ENCODE peak calls at places on chromosomes 13 and 19, in eight cellular contexts. P is astrocyte; R is aorta; E is CD8-positive, alpha-beta memory T cell; H is vagina; V is tibial artery; I is gastrocnemius medialis; T is tibial nerve. Z is an unnamed sample.

GRCh38 chr13:78602561-78603239 is 652 bp downstream of the POU4F1 start:
- DNase-seq in I (no peak), H (no peak), T (no peak), E (no peak), R (no peak), P (no peak), V (no peak), Z (peak; percentile 36)

GRCh38 chr13:52921194-52921593 is 72.8 kb upstream of the PCDH8 start:
- DNase-seq in V (peak; percentile 40), T (no peak), I (peak; percentile 5), R (no peak), P (no peak), E (no peak), H (no peak), Z (no peak)

GRCh38 chr13:50094615-50095293 is 79.5 kb downstream of the KCNRG start:
- DNase-seq in V (no peak), E (no peak), R (no peak), I (no peak), P (peak; percentile 39), H (no peak), T (no peak), Z (no peak)

GRCh38 chr19:17950310-17951150 is 16.4 kb upstream of the KCNN1 start:
- DNase-seq in P (no peak), H (no peak), I (no peak), T (no peak), V (no peak), E (peak; percentile 68), R (peak; percentile 63), Z (peak; percentile 80)

GRCh38 chr13:110044521-110045200 is 258.3 kb upstream of the IRS2 start:
- DNase-seq in I (no peak), E (no peak), V (no peak), R (no peak), H (no peak), T (no peak), P (peak; percentile 56), Z (no peak)

GRCh38 chr19:38841787-38842438 is 7.9 kb downstream of the HNRNPL start:
- DNase-seq in T (no peak), R (peak; percentile 24), P (no peak), E (peak; percentile 51), I (no peak), V (no peak), H (no peak), Z (no peak)

GRCh38 chr19:11324079-11324661 is 15.3 kb downstream of the RAB3D start:
- DNase-seq in V (peak; percentile 83), H (no peak), R (peak; percentile 82), I (peak; percentile 53), T (peak; percentile 51), E (peak; percentile 31), P (peak; percentile 85), Z (no peak)

GRCh38 chr13:45511310-45512147 is 46.8 kb downstream of the COG3 start:
- DNase-seq in P (peak; percentile 34), T (no peak), E (no peak), H (no peak), I (no peak), V (no peak), R (no peak), Z (peak; percentile 76)

GRCh38 chr19:31616031-31616430 is 266.8 kb upstream of the TSHZ3 start:
- DNase-seq in T (no peak), V (no peak), I (no peak), R (no peak), P (peak; percentile 23), H (no peak), E (no peak), Z (no peak)

GRCh38 chr13:110055089-110055488 is 251.9 kb downstream of the COL4A1 start:
- DNase-seq in I (no peak), E (no peak), T (no peak), P (peak; percentile 75), H (no peak), V (no peak), R (no peak), Z (no peak)

GRCh38 chr19:32977269-32977668 is 5.2 kb downstream of the FAAP24 start:
- DNase-seq in R (no peak), T (no peak), H (no peak), P (no peak), E (no peak), I (no peak), V (no peak), Z (no peak)

GRCh38 chr19:5253403-5254110 is 87.1 kb downstream of the PTPRS start:
- DNase-seq in E (no peak), P (peak; percentile 47), I (no peak), V (no peak), T (no peak), R (no peak), H (no peak), Z (no peak)

GRCh38 chr13:77853701-77854100 is 64.9 kb downstream of the EDNRB start:
- DNase-seq in P (no peak), V (no peak), R (no peak), H (no peak), I (no peak), E (no peak), T (no peak), Z (peak; percentile 47)

GRCh38 chr13:73018336-73018735 is 40.5 kb upstream of the KLF5 start:
- DNase-seq in R (no peak), I (no peak), P (peak; percentile 44), V (no peak), H (no peak), E (no peak), T (no peak), Z (no peak)

GRCh38 chr13:107099661-107100060 is 531.7 kb upstream of the ARGLU1 start:
- DNase-seq in P (peak; percentile 83), I (no peak), V (no peak), E (no peak), H (no peak), T (no peak), R (no peak), Z (no peak)

GRCh38 chr19:33312065-33312464 is 9.7 kb upstream of the CEBPA start:
- DNase-seq in V (no peak), H (no peak), E (no peak), P (no peak), I (no peak), R (no peak), T (no peak), Z (no peak)

GRCh38 chr19:35260694-35261304 is 8.0 kb upstream of the USF2 start:
- DNase-seq in T (peak; percentile 5), H (peak; percentile 28), V (no peak), I (no peak), R (peak; percentile 41), E (no peak), P (no peak), Z (no peak)

GRCh38 chr19:5254944-5255343 is 85.7 kb downstream of the PTPRS start:
- DNase-seq in H (no peak), V (no peak), T (no peak), P (no peak), E (no peak), R (no peak), I (no peak), Z (no peak)

GRCh38 chr13:41541142-41541938 is 84.0 kb downstream of the RGCC start:
- DNase-seq in E (no peak), V (no peak), R (no peak), P (no peak), H (no peak), T (no peak), I (no peak), Z (no peak)

GRCh38 chr13:27020415-27020814 is 151.2 kb downstream of the USP12 start:
- DNase-seq in P (no peak), V (no peak), T (no peak), E (no peak), H (no peak), R (no peak), I (no peak), Z (no peak)

GRCh38 chr13:113001251-113002140 is 32.5 kb downstream of the MCF2L start:
- DNase-seq in P (peak; percentile 4), E (no peak), V (no peak), T (no peak), R (no peak), I (no peak), H (no peak), Z (peak; percentile 22)

GRCh38 chr13:112069063-112069726 is 2.2 kb downstream of the SOX1 start:
- DNase-seq in I (no peak), H (no peak), T (no peak), R (no peak), V (no peak), E (no peak), P (no peak), Z (no peak)

GRCh38 chr19:45528744-45529453 is 21.6 kb downstream of the VASP start:
- DNase-seq in R (no peak), I (no peak), H (no peak), P (no peak), T (no peak), V (no peak), E (no peak), Z (no peak)

GRCh38 chr13:19737844-19738557 is 44.7 kb downstream of the PSPC1 start:
- DNase-seq in I (no peak), P (peak; percentile 16), E (no peak), T (no peak), H (no peak), V (no peak), R (no peak), Z (no peak)
- H3K36me3 ChIP-seq in I (peaks cover 23% of the 10 kb centered on the region), P (peaks cover 13% of the 10 kb centered on the region), E (peaks cover 18% of the 10 kb centered on the region), T (no peaks in the 10 kb centered on the region), H (no peaks in the 10 kb centered on the region), V (peaks cover 39% of the 10 kb centered on the region), R (peaks cover 3% of the 10 kb centered on the region), Z (peaks cover 56% of the 10 kb centered on the region)

GRCh38 chr19:58088521-58089052 is 9.4 kb downstream of the ZSCAN18 start:
- DNase-seq in E (no peak), T (no peak), R (no peak), V (no peak), I (no peak), P (no peak), H (no peak), Z (no peak)
- H3K9me3 ChIP-seq in E (peaks cover 4% of the 10 kb centered on the region), T (peaks cover 48% of the 10 kb centered on the region), R (peaks cover 16% of the 10 kb centered on the region), V (peaks cover 73% of the 10 kb centered on the region), I (peaks cover 3% of the 10 kb centered on the region), P (peaks cover 33% of the 10 kb centered on the region), H (peaks cover 6% of the 10 kb centered on the region), Z (no peaks in the 10 kb centered on the region)

GRCh38 chr13:98390086-98390697 is 186.7 kb downstream of the STK24 start:
- DNase-seq in R (no peak), E (no peak), P (peak; percentile 16), H (no peak), I (no peak), T (no peak), V (no peak), Z (no peak)

GRCh38 chr13:98393873-98394272 is 183.0 kb downstream of the STK24 start:
- DNase-seq in P (no peak), E (no peak), T (no peak), R (no peak), V (no peak), I (no peak), H (no peak), Z (no peak)

GRCh38 chr13:98385591-98385990 is 191.3 kb downstream of the STK24 start:
- DNase-seq in H (no peak), T (no peak), P (no peak), V (no peak), E (no peak), I (no peak), R (no peak), Z (no peak)

GRCh38 chr13:98386632-98387031 is 190.3 kb downstream of the STK24 start:
- DNase-seq in P (no peak), V (no peak), R (no peak), E (no peak), T (no peak), H (no peak), I (no peak), Z (no peak)

GRCh38 chr13:98389319-98389718 is 187.6 kb downstream of the STK24 start:
- DNase-seq in R (no peak), H (no peak), I (no peak), E (no peak), V (no peak), T (no peak), P (peak; percentile 18), Z (no peak)
- H3K36me3 ChIP-seq in R (no peaks in the 10 kb centered on the region), H (no peaks in the 10 kb centered on the region), I (peaks cover 3% of the 10 kb centered on the region), E (no peaks in the 10 kb centered on the region), V (peaks cover 64% of the 10 kb centered on the region), T (no peaks in the 10 kb centered on the region), P (peaks cover 41% of the 10 kb centered on the region), Z (peaks cover 9% of the 10 kb centered on the region)

GRCh38 chr19:20860339-20860738 is 62.7 kb upstream of the ZNF85 start:
- DNase-seq in E (no peak), T (no peak), V (no peak), H (no peak), P (no peak), R (no peak), I (no peak), Z (no peak)
- H3K9me3 ChIP-seq in E (peaks cover 6% of the 10 kb centered on the region), T (peaks cover 11% of the 10 kb centered on the region), V (peaks cover 18% of the 10 kb centered on the region), H (no peaks in the 10 kb centered on the region), P (no peaks in the 10 kb centered on the region), R (no peaks in the 10 kb centered on the region), I (no peaks in the 10 kb centered on the region), Z (no peaks in the 10 kb centered on the region)

Z was measured in HAP-1.